ENCODE peak calls at places on chromosome 21, in nine cellular contexts. One of them, this sample, is unnamed. For H3K4me1, the result is how much of the 10 kb centered on the place peaks cover.

GRCh38 chr21:42669069-42669468 is 15.6 kb downstream of the PDE9A start:
- DNase-seq in neural progenitor cell: no peak
- DNase-seq in OCI-LY7: no peak
- DNase-seq in PC-3: peak
- DNase-seq in GM23338: peak
- DNase-seq in GM23248: peak
- DNase-seq in MM.1S: no peak
- DNase-seq in HCT116: no peak
- DNase-seq in SK-N-SH: no peak
- DNase-seq in this sample: no peak

GRCh38 chr21:39048064-39048463 is 135.2 kb downstream of the PSMG1 start:
- DNase-seq in neural progenitor cell: peak
- DNase-seq in OCI-LY7: no peak
- DNase-seq in PC-3: peak
- DNase-seq in GM23338: peak
- DNase-seq in GM23248: no peak
- DNase-seq in MM.1S: no peak
- DNase-seq in HCT116: no peak
- DNase-seq in SK-N-SH: peak
- DNase-seq in this sample: peak

GRCh38 chr21:38488640-38489282 is 9.5 kb downstream of the ERG start:
- DNase-seq in neural progenitor cell: no peak
- DNase-seq in OCI-LY7: no peak
- DNase-seq in PC-3: peak
- DNase-seq in GM23338: no peak
- DNase-seq in GM23248: no peak
- DNase-seq in MM.1S: no peak
- DNase-seq in HCT116: no peak
- DNase-seq in SK-N-SH: no peak
- DNase-seq in this sample: no peak

GRCh38 chr21:45318146-45318555 is 30.5 kb upstream of the POFUT2 start:
- DNase-seq in neural progenitor cell: no peak
- DNase-seq in OCI-LY7: no peak
- DNase-seq in PC-3: no peak
- DNase-seq in GM23338: no peak
- DNase-seq in GM23248: no peak
- DNase-seq in MM.1S: no peak
- DNase-seq in HCT116: no peak
- DNase-seq in SK-N-SH: no peak
- DNase-seq in this sample: no peak

GRCh38 chr21:46119565-46120271 is 21.8 kb downstream of the COL6A2 start:
- DNase-seq in neural progenitor cell: no peak
- DNase-seq in OCI-LY7: no peak
- DNase-seq in PC-3: no peak
- DNase-seq in GM23338: no peak
- DNase-seq in GM23248: no peak
- DNase-seq in MM.1S: no peak
- DNase-seq in HCT116: no peak
- DNase-seq in SK-N-SH: peak
- DNase-seq in this sample: no peak

GRCh38 chr21:32297449-32297848 is 1.2 kb upstream of the MRAP start:
- DNase-seq in neural progenitor cell: no peak
- DNase-seq in OCI-LY7: no peak
- DNase-seq in PC-3: no peak
- DNase-seq in GM23338: no peak
- DNase-seq in GM23248: no peak
- DNase-seq in MM.1S: no peak
- DNase-seq in HCT116: no peak
- DNase-seq in SK-N-SH: no peak
- DNase-seq in this sample: no peak

GRCh38 chr21:45876381-45877159 is 105.0 kb upstream of the COL6A1 start:
- DNase-seq in neural progenitor cell: peak
- DNase-seq in OCI-LY7: no peak
- DNase-seq in PC-3: no peak
- DNase-seq in GM23338: no peak
- DNase-seq in GM23248: no peak
- DNase-seq in MM.1S: no peak
- DNase-seq in HCT116: no peak
- DNase-seq in SK-N-SH: peak
- DNase-seq in this sample: no peak

GRCh38 chr21:33126569-33126968 is 56.6 kb downstream of the OLIG1 start:
- DNase-seq in neural progenitor cell: no peak
- DNase-seq in OCI-LY7: no peak
- DNase-seq in PC-3: no peak
- DNase-seq in GM23338: no peak
- DNase-seq in GM23248: no peak
- DNase-seq in MM.1S: no peak
- DNase-seq in HCT116: no peak
- DNase-seq in SK-N-SH: no peak
- DNase-seq in this sample: no peak

GRCh38 chr21:17828223-17828622 is 9.1 kb upstream of the C21orf91 start:
- DNase-seq in neural progenitor cell: no peak
- DNase-seq in OCI-LY7: no peak
- DNase-seq in PC-3: no peak
- DNase-seq in GM23338: no peak
- DNase-seq in GM23248: peak
- DNase-seq in MM.1S: no peak
- DNase-seq in HCT116: no peak
- DNase-seq in SK-N-SH: no peak
- DNase-seq in this sample: no peak

GRCh38 chr21:15054606-15055239 is 10.1 kb downstream of the NRIP1 start:
- DNase-seq in neural progenitor cell: no peak
- DNase-seq in OCI-LY7: no peak
- DNase-seq in PC-3: peak
- DNase-seq in GM23338: no peak
- DNase-seq in GM23248: no peak
- DNase-seq in MM.1S: no peak
- DNase-seq in HCT116: no peak
- DNase-seq in SK-N-SH: no peak
- DNase-seq in this sample: no peak
- H3K4me1 ChIP-seq in neural progenitor cell: half or more
- H3K4me1 ChIP-seq in OCI-LY7: under half
- H3K4me1 ChIP-seq in PC-3: half or more
- H3K4me1 ChIP-seq in GM23338: half or more
- H3K4me1 ChIP-seq in GM23248: half or more
- H3K4me1 ChIP-seq in MM.1S: under half
- H3K4me1 ChIP-seq in HCT116: half or more
- H3K4me1 ChIP-seq in SK-N-SH: under half
- H3K4me1 ChIP-seq in this sample: half or more

DNA sequence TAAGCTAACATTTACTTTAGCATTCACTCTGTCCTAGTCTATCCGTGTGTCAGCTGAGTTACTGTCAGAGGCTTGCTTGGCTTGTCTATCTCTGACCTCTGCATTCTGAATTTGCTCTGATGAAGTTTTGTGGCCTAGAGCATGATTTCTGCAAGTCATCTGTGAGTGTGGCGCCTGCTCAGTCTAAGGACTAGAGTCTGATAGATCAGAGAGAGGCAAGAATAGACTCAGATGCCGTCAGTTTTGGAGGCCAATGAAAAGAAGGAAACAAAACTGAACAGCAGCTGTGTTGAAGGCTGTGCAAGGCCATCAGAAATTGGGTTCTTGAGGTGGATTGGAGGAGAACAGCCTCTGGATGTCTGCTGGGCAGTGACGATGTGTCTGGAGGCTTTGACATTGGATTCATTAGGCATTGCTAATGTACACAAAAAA is 573.1 kb downstream of the USP25 start:
- DNase-seq in neural progenitor cell: no peak
- DNase-seq in OCI-LY7: no peak
- DNase-seq in PC-3: no peak
- DNase-seq in GM23338: no peak
- DNase-seq in GM23248: peak
- DNase-seq in MM.1S: no peak
- DNase-seq in HCT116: no peak
- DNase-seq in SK-N-SH: no peak
- DNase-seq in this sample: peak
- TF ChIP-seq EZH2phosphoT487 in neural progenitor cell: no peak
- TF ChIP-seq EZH2phosphoT487 in OCI-LY7: no peak
- TF ChIP-seq EZH2phosphoT487 in PC-3: no peak
- TF ChIP-seq EZH2phosphoT487 in GM23338: no peak
- TF ChIP-seq EZH2phosphoT487 in GM23248: no peak
- TF ChIP-seq EZH2phosphoT487 in MM.1S: no peak
- TF ChIP-seq EZH2phosphoT487 in HCT116: no peak
- TF ChIP-seq EZH2phosphoT487 in SK-N-SH: no peak
- TF ChIP-seq EZH2phosphoT487 in this sample: no peak

DNA sequence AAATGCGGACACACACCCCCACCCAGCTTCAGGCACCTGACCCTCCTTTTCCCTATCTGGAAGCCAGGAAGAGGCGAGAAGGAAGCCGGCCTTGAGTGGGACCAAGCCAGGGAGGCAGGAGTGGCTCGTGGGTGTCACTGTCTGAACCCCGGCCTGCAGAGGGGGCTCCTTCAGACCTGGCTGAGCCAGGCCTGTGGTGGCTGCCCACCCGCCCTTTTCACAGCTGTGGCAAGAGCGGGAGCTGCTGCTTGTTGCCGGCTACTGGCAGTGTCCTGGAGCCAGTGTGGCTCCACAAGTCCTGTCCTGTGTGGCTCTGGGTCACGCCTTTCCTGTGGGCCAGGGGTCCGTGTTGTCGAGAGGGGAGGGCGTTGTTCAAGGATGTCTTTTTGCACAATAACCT is 1.2 kb downstream of the PFKL start:
- DNase-seq in neural progenitor cell: no peak
- DNase-seq in OCI-LY7: peak
- DNase-seq in PC-3: no peak
- DNase-seq in GM23338: no peak
- DNase-seq in GM23248: peak
- DNase-seq in MM.1S: no peak
- DNase-seq in HCT116: no peak
- DNase-seq in SK-N-SH: no peak
- DNase-seq in this sample: no peak
- H3K4me1 ChIP-seq in neural progenitor cell: under half
- H3K4me1 ChIP-seq in OCI-LY7: half or more
- H3K4me1 ChIP-seq in PC-3: under half
- H3K4me1 ChIP-seq in GM23338: under half
- H3K4me1 ChIP-seq in GM23248: under half
- H3K4me1 ChIP-seq in MM.1S: under half
- H3K4me1 ChIP-seq in HCT116: under half
- H3K4me1 ChIP-seq in SK-N-SH: under half
- H3K4me1 ChIP-seq in this sample: under half

GRCh38 chr21:36791695-36792451 is 93.0 kb downstream of the SIM2 start:
- DNase-seq in neural progenitor cell: peak
- DNase-seq in OCI-LY7: no peak
- DNase-seq in PC-3: no peak
- DNase-seq in GM23338: no peak
- DNase-seq in GM23248: no peak
- DNase-seq in MM.1S: no peak
- DNase-seq in HCT116: no peak
- DNase-seq in SK-N-SH: no peak
- DNase-seq in this sample: no peak
- TF ChIP-seq EZH2phosphoT487 in neural progenitor cell: peak
- TF ChIP-seq EZH2phosphoT487 in OCI-LY7: no peak
- TF ChIP-seq EZH2phosphoT487 in PC-3: no peak
- TF ChIP-seq EZH2phosphoT487 in GM23338: no peak
- TF ChIP-seq EZH2phosphoT487 in GM23248: no peak
- TF ChIP-seq EZH2phosphoT487 in MM.1S: no peak
- TF ChIP-seq EZH2phosphoT487 in HCT116: no peak
- TF ChIP-seq EZH2phosphoT487 in SK-N-SH: no peak
- TF ChIP-seq EZH2phosphoT487 in this sample: no peak

GRCh38 chr21:35024071-35024420 is 25.1 kb downstream of the RUNX1 start:
- DNase-seq in neural progenitor cell: no peak
- DNase-seq in OCI-LY7: no peak
- DNase-seq in PC-3: no peak
- DNase-seq in GM23338: no peak
- DNase-seq in GM23248: no peak
- DNase-seq in MM.1S: no peak
- DNase-seq in HCT116: no peak
- DNase-seq in SK-N-SH: no peak
- DNase-seq in this sample: no peak
- H3K4me1 ChIP-seq in neural progenitor cell: under half
- H3K4me1 ChIP-seq in OCI-LY7: half or more
- H3K4me1 ChIP-seq in PC-3: under half
- H3K4me1 ChIP-seq in GM23338: under half
- H3K4me1 ChIP-seq in GM23248: under half
- H3K4me1 ChIP-seq in MM.1S: under half
- H3K4me1 ChIP-seq in HCT116: under half
- H3K4me1 ChIP-seq in SK-N-SH: under half
- H3K4me1 ChIP-seq in this sample: under half

This sample was measured in hepatocyte.